ENCODE peak calls at places on chromosomes 16 and 17, in eight cellular contexts. J is Calu3, M is uterus, Q is GM04503, P is KBM-7, R is CD14-positive monocyte, N is AML-193, L is mucosa of descending colon. E is an unnamed sample.

GRCh38 chr16:81201267-81201666 is 37.2 kb upstream of the BCO1 start:
- DNase-seq in J (no peak), M (no peak), Q (no peak), P (no peak), R (no peak), N (no peak), L (no peak), E (no peak)

GRCh38 chr17:78432226-78432894 is 53.9 kb downstream of the PGS1 start:
- DNase-seq in J (no peak), M (no peak), Q (no peak), P (no peak), R (no peak), N (no peak), L (no peak), E (no peak)

GRCh38 chr17:44916059-44916780 is 920 bp upstream of the GFAP start:
- DNase-seq in J (no peak), M (no peak), Q (no peak), P (no peak), R (no peak), N (no peak), L (no peak), E (no peak)

GRCh38 chr16:8044796-8045195 is 545.5 kb downstream of the TMEM114 start:
- DNase-seq in J (no peak), M (no peak), Q (no peak), P (no peak), R (no peak), N (no peak), L (no peak), E (no peak)

GRCh38 chr16:86496929-86497381 is 13.4 kb upstream of the FOXF1 start:
- DNase-seq in J (no peak), M (no peak), Q (no peak), P (no peak), R (no peak), N (no peak), L (no peak), E (no peak)

GRCh38 chr16:71564377-71564967 is 12.4 kb downstream of the TAT start:
- DNase-seq in J (no peak), M (no peak), Q (no peak), P (no peak), R (peak), N (no peak), L (no peak), E (no peak)

GRCh38 chr17:67198131-67198530 is 46.9 kb downstream of the HELZ start:
- DNase-seq in J (no peak), M (no peak), Q (no peak), P (no peak), R (no peak), N (no peak), L (no peak), E (no peak)

GRCh38 chr16:72442381-72443158 is 270.6 kb upstream of the PMFBP1 start:
- DNase-seq in J (no peak), M (no peak), Q (no peak), P (peak), R (no peak), N (no peak), L (no peak), E (no peak)